ENCODE peak calls at places on chromosomes 6 and 20, in five cellular contexts. L, C, R, W and H are unnamed samples.
A peak's percentile ranks its signal among the peaks of the same experiment; 100 is the strongest.

GRCh38 chr6:71544028-71544427 is 255.4 kb downstream of the OGFRL1 start:
- DNase-seq in L (no peak), C (no peak), R (no peak), W (no peak), H (no peak)

GRCh38 chr6:169296170-169296569 is 42.5 kb upstream of the THBS2 start:
- DNase-seq in L (no peak), C (no peak), R (no peak), W (no peak), H (no peak)

GRCh38 chr20:63552481-63553249 is 1.3 kb upstream of the FNDC11 start:
- DNase-seq in L (no peak), C (no peak), R (no peak), W (no peak), H (no peak)

GRCh38 chr6:167937948-167938911 is 59.2 kb upstream of the KIF25 start:
- DNase-seq in L (no peak), C (no peak), R (no peak), W (no peak), H (no peak)

GRCh38 chr6:145895802-145896201 is 68.4 kb downstream of the SHPRH start:
- DNase-seq in L (no peak), C (no peak), R (no peak), W (no peak), H (no peak)

GRCh38 chr6:168355716-168356522 is 36.3 kb upstream of the DACT2 start:
- DNase-seq in L (peak; percentile 46), C (peak; percentile 10), R (peak; percentile 78), W (peak; percentile 83), H (peak; percentile 68)

GRCh38 chr6:41644297-41644879 is 6.1 kb downstream of the MDFI start:
- DNase-seq in L (no peak), C (no peak), R (no peak), W (no peak), H (no peak)

GRCh38 chr6:34979218-34979617 is 90.2 kb downstream of the ANKS1A start:
- DNase-seq in L (no peak), C (no peak), R (no peak), W (no peak), H (no peak)

GRCh38 chr20:36093025-36093803 is 61.3 kb upstream of the EPB41L1 start:
- DNase-seq in L (peak; percentile 59), C (no peak), R (peak; percentile 63), W (peak; percentile 62), H (peak; percentile 79)

GRCh38 chr6:42041131-42042055 is 8.9 kb upstream of the TAF8 start:
- DNase-seq in L (no peak), C (no peak), R (no peak), W (peak; percentile 68), H (no peak)

GRCh38 chr20:24040896-24041459 is 52.4 kb upstream of the GGTLC1 start:
- DNase-seq in L (no peak), C (no peak), R (no peak), W (no peak), H (no peak)
- TF ChIP-seq POLR2A in L (no peak), C (no peak), R (no peak), W (no peak), H (no peak)

DNA sequence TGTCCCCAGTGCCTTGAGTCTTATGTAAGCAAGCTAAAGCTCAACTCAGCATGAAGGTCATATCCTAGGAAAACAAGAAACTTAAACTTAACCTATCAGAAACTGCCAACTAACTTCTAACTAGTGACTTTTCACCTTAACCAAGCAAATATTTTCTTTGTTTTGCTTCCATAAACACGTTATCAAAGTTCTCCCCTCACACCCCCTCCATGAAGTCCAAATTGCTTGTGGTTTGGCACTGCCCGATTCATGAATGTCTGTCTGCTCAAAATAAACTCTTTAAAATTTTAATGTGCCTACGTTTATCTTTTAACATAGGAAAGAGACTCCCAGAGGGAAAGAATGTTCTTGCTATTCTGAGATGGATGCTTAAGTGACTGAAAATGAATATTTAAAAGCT is 34.9 kb downstream of the GSTA2 start:
- DNase-seq in L (no peak), C (no peak), R (no peak), W (no peak), H (no peak)
- H3K4me1 ChIP-seq in L (peaks cover 10% of the 10 kb centered on the region), C (peaks cover 15% of the 10 kb centered on the region), R (peaks cover 39% of the 10 kb centered on the region), W (peaks cover 28% of the 10 kb centered on the region), H (peaks cover 3% of the 10 kb centered on the region)

DNA sequence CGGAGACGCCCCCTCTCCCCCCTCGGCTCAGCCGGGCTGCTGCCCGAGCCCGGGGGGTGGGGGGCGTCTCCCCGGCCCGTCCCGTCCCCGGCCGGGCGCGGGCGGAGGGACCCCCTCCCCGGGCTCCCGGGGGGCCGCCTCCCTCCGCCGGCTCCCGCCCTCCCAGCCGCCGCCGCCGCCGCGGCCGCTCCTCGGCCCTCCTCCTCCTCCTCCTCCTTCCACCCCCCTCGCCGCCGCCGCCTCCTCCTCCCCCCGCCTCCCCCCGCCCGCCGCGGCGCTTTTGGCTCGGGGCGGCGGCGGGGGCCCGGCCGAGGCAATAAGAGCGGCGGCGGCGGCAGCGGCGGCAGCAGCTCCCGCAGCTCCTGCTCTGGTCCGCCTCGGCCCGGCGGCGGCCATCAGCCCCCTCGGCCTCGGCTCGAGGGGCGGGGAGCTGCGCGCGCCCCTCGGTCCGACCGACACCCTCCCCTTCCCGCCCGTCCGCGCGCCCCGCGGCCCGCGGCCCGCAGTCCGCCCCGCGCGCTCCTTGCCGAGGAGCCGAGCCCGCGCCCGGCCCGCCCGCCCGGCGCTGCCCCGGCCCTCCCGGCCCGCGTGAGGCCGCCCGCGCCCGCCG is 38.7 kb downstream of the GNAS start:
- DNase-seq in L (peak; percentile 81), C (no peak), R (peak; percentile 84), W (peak; percentile 77), H (peak; percentile 86)
- TF ChIP-seq POLR2A in L (peak; percentile 92), C (peak; percentile 59), R (peak; percentile 78), W (no peak), H (no peak)

GRCh38 chr6:136959471-136959891 is 37.4 kb downstream of the SLC35D3 start:
- DNase-seq in L (no peak), C (no peak), R (no peak), W (no peak), H (peak; percentile 75)
- H3K4me1 ChIP-seq in L (no peaks in the 10 kb centered on the region), C (no peaks in the 10 kb centered on the region), R (no peaks in the 10 kb centered on the region), W (no peaks in the 10 kb centered on the region), H (peaks cover 33% of the 10 kb centered on the region)

DNA sequence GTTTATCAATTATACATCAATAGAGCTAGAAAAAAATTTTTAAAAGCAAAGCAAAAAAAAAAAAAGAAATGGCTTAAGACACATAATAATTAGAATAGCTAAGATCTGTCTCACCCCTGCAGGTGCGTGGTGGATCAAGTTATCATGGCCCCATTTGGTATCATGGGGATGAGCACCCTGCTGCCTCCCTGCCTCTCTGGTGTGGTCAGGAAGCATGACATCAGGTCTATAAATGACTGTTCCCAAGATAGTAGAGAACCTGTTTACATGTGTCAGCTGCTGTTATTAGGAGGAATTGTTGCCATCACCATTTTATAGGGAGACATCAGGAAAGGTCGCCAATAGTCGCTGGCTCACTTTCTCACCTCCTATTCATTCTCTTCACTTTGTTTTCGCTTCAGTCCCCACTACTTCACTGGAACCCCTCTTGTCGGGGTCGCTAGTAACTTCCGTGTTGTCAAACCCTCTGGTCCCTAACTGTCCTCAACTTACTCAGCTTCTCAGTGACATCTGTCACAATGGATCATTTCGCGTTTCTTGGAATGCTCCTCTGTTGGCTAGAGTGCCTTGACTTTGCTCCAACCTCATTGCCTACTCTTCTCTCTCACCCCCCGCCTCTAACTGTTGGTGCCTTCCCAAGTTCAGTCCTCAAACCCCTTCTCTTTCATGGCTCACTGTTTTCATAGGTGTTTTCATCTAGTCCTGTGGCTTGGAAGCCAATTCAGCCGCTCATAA is 4.7 kb downstream of the DNTTIP1 start:
- DNase-seq in L (no peak), C (no peak), R (no peak), W (no peak), H (no peak)
- TF ChIP-seq POLR2A in L (no peak), C (no peak), R (no peak), W (no peak), H (no peak)

DNA sequence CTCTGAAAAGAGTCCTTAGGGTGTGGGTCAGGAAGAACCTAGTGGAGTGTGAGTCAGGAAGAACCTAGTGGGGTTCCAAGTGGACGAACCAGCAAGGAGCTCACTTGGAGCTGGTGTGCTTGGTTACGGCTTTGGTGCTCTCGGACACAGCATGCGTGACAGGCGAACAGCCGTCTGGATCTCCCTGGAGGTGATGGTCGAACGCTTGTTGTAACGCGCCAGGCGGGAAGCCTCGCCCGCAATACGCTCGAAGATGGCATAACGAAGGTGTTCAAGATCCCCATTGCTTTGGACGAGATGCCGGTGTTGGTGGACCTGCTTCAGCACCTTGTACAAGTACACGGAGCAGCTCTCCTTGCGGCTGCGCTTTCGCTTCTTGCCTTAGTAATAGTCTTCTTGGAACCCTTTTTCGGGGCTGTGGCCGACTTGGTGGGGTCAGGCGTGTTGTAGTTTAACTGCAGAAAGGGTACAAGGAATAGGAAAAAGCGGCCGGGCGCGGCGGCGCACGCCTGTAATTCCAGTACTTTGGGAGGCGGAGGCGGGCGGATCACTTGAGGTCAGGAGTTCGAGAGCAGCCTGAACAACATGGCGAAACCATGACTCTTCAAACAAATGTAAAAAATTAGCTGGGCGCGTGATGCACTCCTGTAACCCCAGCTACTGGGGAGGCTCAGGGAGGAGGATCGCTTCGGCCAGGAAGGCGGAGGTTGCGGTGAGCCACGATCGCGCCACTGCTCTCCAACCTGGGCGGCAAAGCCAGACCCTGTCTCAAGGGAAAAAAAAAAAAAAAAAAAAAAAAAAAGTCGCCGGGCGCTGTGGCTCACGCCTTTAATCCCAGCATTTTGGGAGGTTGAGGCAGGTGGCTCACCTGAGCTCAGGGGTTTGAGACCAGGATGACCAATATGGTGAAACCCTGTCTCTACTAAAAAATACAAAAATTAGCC is 48.0 kb downstream of the OR2B2 start:
- DNase-seq in L (no peak), C (no peak), R (no peak), W (peak; percentile 48), H (peak; percentile 17)
- H3K4me1 ChIP-seq in L (peaks cover 6% of the 10 kb centered on the region), C (peaks cover 9% of the 10 kb centered on the region), R (peaks cover 14% of the 10 kb centered on the region), W (peaks cover 21% of the 10 kb centered on the region), H (peaks cover 7% of the 10 kb centered on the region)

DNA sequence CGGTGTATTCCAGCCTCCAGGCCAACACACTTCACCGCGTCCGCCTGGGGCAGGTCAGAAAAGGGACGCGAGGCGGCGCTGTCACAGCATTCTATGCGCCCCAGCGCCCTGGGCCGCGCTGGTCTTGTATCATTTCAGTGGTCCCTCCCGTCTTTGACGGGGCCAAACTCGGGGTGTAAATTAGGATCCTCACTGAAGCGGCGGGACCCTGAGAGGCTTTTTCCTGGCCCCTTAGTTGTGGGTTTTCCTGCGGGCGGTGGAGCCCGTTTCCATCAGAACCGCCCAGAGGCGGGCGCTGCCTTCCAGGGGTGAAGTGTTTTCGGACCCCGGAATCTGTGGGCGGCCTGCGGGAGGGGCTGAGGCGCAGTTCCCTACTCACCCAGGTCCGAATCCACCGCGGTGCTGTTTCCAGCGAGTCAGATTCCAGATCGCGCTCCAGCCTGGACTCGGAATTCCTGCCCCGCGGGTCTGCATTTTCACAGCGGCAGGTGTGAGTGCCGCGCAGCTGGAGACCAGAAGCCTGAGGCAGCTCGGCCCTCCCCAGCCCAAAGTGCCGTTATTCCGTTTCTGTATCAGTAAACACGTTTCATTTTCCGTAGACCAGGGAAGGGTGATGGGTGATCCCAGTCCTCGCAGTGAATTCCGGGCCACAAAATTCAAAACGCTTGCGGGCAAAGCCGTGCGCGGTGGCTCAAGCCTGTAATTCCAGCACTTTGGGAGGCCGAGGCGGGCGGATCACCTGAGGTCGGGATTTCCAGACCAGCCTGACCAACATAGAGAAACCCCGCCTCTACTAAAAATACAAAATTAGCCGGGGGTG is 3.9 kb upstream of the MICB start:
- DNase-seq in L (peak; percentile 82), C (peak; percentile 66), R (peak; percentile 88), W (peak; percentile 89), H (peak; percentile 89)
- TF ChIP-seq POLR2A in L (no peak), C (no peak), R (peak; percentile 13), W (no peak), H (peak; percentile 60)